ENCODE peak calls at places on chromosome 13, in ten cellular contexts. P is ascending aorta, C is lower lobe of right lung, N is psoas muscle, K is pancreas, M is thoracic aorta, B is heart right ventricle, U is tibial artery, G is cardiac muscle cell, O is A549. Z is an unnamed sample.

GRCh38 chr13:29081036-29081435 is 260.9 kb downstream of the MTUS2 start:
- DNase-seq in P (no peak), C (no peak), N (no peak), K (no peak), M (no peak), B (no peak), U (no peak), G (no peak), O (no peak), Z (no peak)

GRCh38 chr13:70330697-70331361 is 222.6 kb upstream of the KLHL1 start:
- DNase-seq in P (no peak), C (no peak), N (no peak), K (no peak), M (no peak), B (no peak), U (no peak), G (no peak), O (no peak), Z (no peak)

GRCh38 chr13:78897200-78897599 is 238.2 kb upstream of the OBI1 start:
- DNase-seq in P (no peak), C (no peak), N (no peak), K (no peak), M (no peak), B (no peak), U (no peak), G (no peak), O (no peak), Z (no peak)

GRCh38 chr13:110126391-110126961 is 180.5 kb downstream of the COL4A1 start:
- DNase-seq in P (peak; percentile 84), C (no peak), N (peak; percentile 78), K (no peak), M (no peak), B (peak; percentile 71), U (no peak), G (peak; percentile 94), O (peak; percentile 76), Z (peak; percentile 75)

GRCh38 chr13:98751397-98752110 is 918 bp downstream of the SLC15A1 start:
- DNase-seq in P (no peak), C (no peak), N (no peak), K (no peak), M (no peak), B (no peak), U (no peak), G (peak; percentile 39), O (peak; percentile 9), Z (no peak)

GRCh38 chr13:42747399-42747873 is 33.9 kb upstream of the FAM216B start:
- DNase-seq in P (no peak), C (no peak), N (no peak), K (no peak), M (no peak), B (no peak), U (no peak), G (peak; percentile 64), O (peak; percentile 7), Z (no peak)

GRCh38 chr13:79442706-79443105 is 36.7 kb upstream of the RBM26 start:
- DNase-seq in P (no peak), C (no peak), N (no peak), K (no peak), M (no peak), B (no peak), U (no peak), G (no peak), O (no peak), Z (no peak)

GRCh38 chr13:29953542-29953941 is 103.1 kb upstream of the UBL3 start:
- DNase-seq in P (no peak), C (no peak), N (no peak), K (no peak), M (no peak), B (no peak), U (no peak), G (peak; percentile 5), O (no peak), Z (no peak)

GRCh38 chr13:78595819-78596700 is 7.3 kb downstream of the POU4F1 start:
- DNase-seq in P (no peak), C (no peak), N (no peak), K (peak; percentile 58), M (no peak), B (peak; percentile 20), U (no peak), G (no peak), O (peak; percentile 19), Z (no peak)

GRCh38 chr13:83876546-83876945 is 5.7 kb downstream of the SLITRK1 start:
- DNase-seq in P (no peak), C (no peak), N (no peak), K (no peak), M (no peak), B (no peak), U (no peak), G (no peak), O (no peak), Z (no peak)

GRCh38 chr13:101202590-101202989 is 213.7 kb downstream of the NALCN start:
- DNase-seq in P (no peak), C (no peak), N (no peak), K (no peak), M (no peak), B (no peak), U (no peak), G (no peak), O (peak; percentile 2), Z (no peak)

GRCh38 chr13:58994778-58995177 is 1169.0 kb downstream of the DIAPH3 start:
- DNase-seq in P (no peak), C (no peak), N (no peak), K (no peak), M (no peak), B (no peak), U (no peak), G (no peak), O (no peak), Z (no peak)

GRCh38 chr13:77555246-77555645 is 19.7 kb downstream of the SCEL start:
- DNase-seq in P (no peak), C (no peak), N (no peak), K (no peak), M (no peak), B (no peak), U (no peak), G (no peak), O (no peak), Z (no peak)

GRCh38 chr13:104757712-104758111 is 1691.5 kb upstream of the SLC10A2 start:
- DNase-seq in P (no peak), C (no peak), N (no peak), K (no peak), M (no peak), B (no peak), U (no peak), G (no peak), O (no peak), Z (no peak)
- H3K9me3 ChIP-seq in P (no peaks in the 10 kb centered on the region), C (no peaks in the 10 kb centered on the region), N (no peaks in the 10 kb centered on the region), K (no peaks in the 10 kb centered on the region), M (no peaks in the 10 kb centered on the region), B (no peaks in the 10 kb centered on the region), U (no peaks in the 10 kb centered on the region), G (no peaks in the 10 kb centered on the region), O (no peaks in the 10 kb centered on the region), Z (no peaks in the 10 kb centered on the region)

DNA sequence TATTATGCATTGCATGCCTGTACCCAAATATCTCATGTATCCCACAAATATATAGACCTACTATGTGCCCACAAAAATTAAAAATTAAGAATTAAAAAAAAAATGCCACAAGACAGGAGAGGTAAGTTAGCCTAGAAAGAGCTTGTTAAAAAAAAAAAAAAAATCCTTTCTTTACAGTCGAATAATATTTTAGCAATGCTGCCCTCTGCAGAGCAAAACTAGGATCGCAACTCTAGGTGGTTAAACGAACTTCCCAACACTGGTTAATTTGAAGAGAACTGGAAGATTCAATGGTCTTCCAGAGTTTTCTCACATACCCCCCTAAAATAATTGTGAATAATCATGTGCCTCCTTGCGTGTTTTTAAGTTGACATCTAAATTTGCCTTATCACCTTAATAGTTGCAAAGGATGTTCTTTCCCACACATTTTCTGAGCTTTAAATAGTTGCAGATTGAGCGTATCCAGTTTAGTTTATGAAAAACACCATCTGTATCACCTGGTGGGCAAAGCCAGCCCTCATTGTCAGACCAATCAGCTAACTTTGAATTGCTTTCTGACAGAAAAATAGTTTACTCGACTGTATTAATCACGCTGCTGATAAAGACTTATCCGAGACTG is 47.4 kb upstream of the RCBTB2 start:
- DNase-seq in P (peak; percentile 87), C (no peak), N (peak; percentile 69), K (peak; percentile 70), M (peak; percentile 45), B (no peak), U (peak; percentile 79), G (peak; percentile 78), O (peak; percentile 38), Z (peak; percentile 82)
- H3K4me1 ChIP-seq in P (no peaks in the 10 kb centered on the region), C (peaks cover 29% of the 10 kb centered on the region), N (no peaks in the 10 kb centered on the region), K (no peaks in the 10 kb centered on the region), M (peaks cover 20% of the 10 kb centered on the region), B (no peaks in the 10 kb centered on the region), U (no peaks in the 10 kb centered on the region), G (peaks cover 6% of the 10 kb centered on the region), O (no peaks in the 10 kb centered on the region), Z (no peaks in the 10 kb centered on the region)

DNA sequence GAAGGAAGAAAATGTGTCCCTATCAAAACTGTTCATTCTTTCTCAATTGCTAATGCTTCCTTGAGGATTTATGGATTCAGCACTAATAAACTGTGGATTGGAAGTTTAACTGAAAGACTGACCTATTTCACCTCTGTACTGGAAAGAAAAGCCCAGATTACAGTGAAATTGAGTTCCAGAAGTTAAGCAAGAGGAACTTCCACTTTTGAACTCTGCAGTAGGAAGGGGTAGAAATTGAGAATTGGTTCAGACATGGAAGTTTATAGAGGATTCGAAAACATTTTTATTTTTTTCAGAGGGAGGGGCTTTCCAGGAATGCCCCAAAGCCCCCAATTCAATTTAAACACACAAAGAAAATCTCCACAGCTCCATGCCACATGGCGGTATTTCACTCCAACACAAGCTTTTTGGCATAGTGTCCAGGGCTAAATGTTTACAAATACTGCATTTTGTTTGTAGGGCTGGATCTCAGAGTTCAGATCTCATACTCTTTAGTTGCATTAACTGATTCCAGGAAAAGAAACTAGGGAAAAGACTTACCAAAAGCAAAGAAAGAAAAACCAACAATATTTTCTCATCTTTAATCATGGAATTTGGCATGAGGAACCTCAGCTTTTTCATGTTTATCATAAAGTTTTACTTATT is 61.3 kb upstream of the ARGLU1 start:
- DNase-seq in P (no peak), C (no peak), N (no peak), K (no peak), M (no peak), B (no peak), U (no peak), G (no peak), O (no peak), Z (no peak)
- TF ChIP-seq CTCF in P (no peak), C (no peak), N (no peak), K (no peak), M (no peak), B (no peak), U (no peak), G (no peak), O (no peak), Z (no peak)

DNA sequence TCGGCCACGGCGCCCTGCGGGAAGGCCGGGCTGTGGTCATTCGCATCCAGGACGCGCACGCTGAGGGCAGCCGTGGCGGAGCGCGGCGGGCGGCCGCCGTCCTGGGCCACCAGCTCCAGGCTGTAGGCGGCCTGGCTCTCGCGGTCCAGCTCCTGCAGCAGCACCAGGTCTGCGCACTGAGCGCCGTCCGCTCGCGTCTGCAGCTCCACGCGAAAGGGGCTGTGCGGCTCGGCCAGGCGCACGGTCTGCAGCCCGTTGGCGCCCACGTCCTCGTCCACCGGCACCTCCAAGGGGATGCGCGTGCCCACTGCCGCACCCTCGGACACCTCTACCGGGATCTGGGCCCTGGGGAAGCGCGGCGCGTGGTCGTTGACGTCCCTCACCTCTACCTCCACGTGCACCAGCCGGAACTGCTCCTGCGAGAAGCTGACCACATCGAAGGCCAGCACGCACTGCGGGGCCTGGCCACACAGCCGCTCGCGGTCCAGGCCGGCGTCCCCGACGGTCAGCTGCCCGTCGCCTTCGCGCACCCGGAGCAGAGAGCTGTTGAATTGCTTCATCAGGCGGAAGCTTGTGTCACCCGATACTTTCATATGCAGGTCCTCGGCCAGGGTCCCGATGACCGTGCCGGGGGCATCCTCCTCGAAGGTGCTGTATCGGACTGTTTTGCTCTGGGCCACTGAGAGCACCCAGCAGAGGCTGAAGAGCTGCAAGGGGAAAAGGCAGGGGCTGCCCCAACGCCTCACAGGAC is 583 bp downstream of the PCDH8 start:
- DNase-seq in P (no peak), C (no peak), N (no peak), K (no peak), M (no peak), B (no peak), U (no peak), G (no peak), O (no peak), Z (no peak)
- H3K9me3 ChIP-seq in P (no peaks in the 10 kb centered on the region), C (no peaks in the 10 kb centered on the region), N (no peaks in the 10 kb centered on the region), K (no peaks in the 10 kb centered on the region), M (no peaks in the 10 kb centered on the region), B (no peaks in the 10 kb centered on the region), U (no peaks in the 10 kb centered on the region), G (no peaks in the 10 kb centered on the region), O (no peaks in the 10 kb centered on the region), Z (no peaks in the 10 kb centered on the region)